ENCODE peak calls at places on chromosome 10, in ten cellular contexts. F is hippocampal formation; G is left ventricle myocardium inferior; Z is tibial artery; U is AG09309; C is activated CD4-positive, alpha-beta T cell treated with anti-CD3 and anti-CD28 coated beads, Interleukin-2, amount 50 U/mL, for 48 hours; Q is iris pigment epithelial cell; H is cardiac muscle cell; P is H7; T is T-cell. M is an unnamed sample.
A peak's percentile ranks its signal among the peaks of the same experiment; 100 is the strongest.

GRCh38 chr10:104680467-104681401 is 39.6 kb downstream of the SORCS3 start:
- DNase-seq in F (peak; percentile 51), G (no peak), Z (no peak), U (no peak), C (no peak), Q (peak; percentile 4), H (no peak), P (peak; percentile 78), T (no peak), M (no peak)

GRCh38 chr10:88181902-88182671 is 318.7 kb downstream of the PTEN start:
- DNase-seq in F (no peak), G (no peak), Z (no peak), U (no peak), C (no peak), Q (no peak), H (no peak), P (no peak), T (no peak), M (no peak)

GRCh38 chr10:30039567-30039966 is 19.8 kb downstream of the JCAD start:
- DNase-seq in F (no peak), G (no peak), Z (no peak), U (no peak), C (no peak), Q (no peak), H (no peak), P (no peak), T (no peak), M (no peak)

GRCh38 chr10:125556884-125557283 is 126.1 kb downstream of the TEX36 start:
- DNase-seq in F (no peak), G (no peak), Z (no peak), U (no peak), C (no peak), Q (no peak), H (no peak), P (no peak), T (no peak), M (no peak)

GRCh38 chr10:13470270-13470669 is 58.5 kb downstream of the BEND7 start:
- DNase-seq in F (no peak), G (no peak), Z (no peak), U (no peak), C (no peak), Q (no peak), H (peak; percentile 4), P (no peak), T (no peak), M (no peak)

GRCh38 chr10:51733061-51733460 is 33.7 kb upstream of the CSTF2T start:
- DNase-seq in F (no peak), G (no peak), Z (no peak), U (no peak), C (no peak), Q (peak; percentile 7), H (peak; percentile 24), P (no peak), T (no peak), M (no peak)

GRCh38 chr10:88858493-88858892 is 6.8 kb upstream of the ANKRD22 start:
- DNase-seq in F (no peak), G (no peak), Z (no peak), U (no peak), C (no peak), Q (no peak), H (no peak), P (no peak), T (no peak), M (no peak)

GRCh38 chr10:79367421-79368189 is 20.3 kb downstream of the PPIF start:
- DNase-seq in F (no peak), G (no peak), Z (no peak), U (no peak), C (no peak), Q (peak; percentile 65), H (peak; percentile 52), P (no peak), T (no peak), M (no peak)

GRCh38 chr10:12834116-12834515 is 167.4 kb downstream of the CCDC3 start:
- DNase-seq in F (no peak), G (no peak), Z (no peak), U (no peak), C (no peak), Q (no peak), H (no peak), P (no peak), T (no peak), M (no peak)

GRCh38 chr10:79102056-79102874 is 33.5 kb downstream of the ZMIZ1 start:
- DNase-seq in F (no peak), G (peak; percentile 65), Z (peak; percentile 80), U (no peak), C (no peak), Q (peak; percentile 38), H (peak; percentile 34), P (peak; percentile 82), T (no peak), M (peak; percentile 82)

GRCh38 chr10:46106410-46107255 is 60.6 kb upstream of the MSMB start:
- DNase-seq in F (peak; percentile 61), G (peak; percentile 73), Z (peak; percentile 58), U (no peak), C (peak; percentile 66), Q (peak; percentile 50), H (peak; percentile 77), P (peak; percentile 77), T (no peak), M (peak; percentile 61)

GRCh38 chr10:124156524-124157225 is 63.3 kb upstream of the CHST15 start:
- DNase-seq in F (no peak), G (peak; percentile 29), Z (no peak), U (no peak), C (no peak), Q (no peak), H (peak; percentile 59), P (peak; percentile 84), T (no peak), M (no peak)

GRCh38 chr10:52146766-52147165 is 167.3 kb upstream of the DKK1 start:
- DNase-seq in F (no peak), G (no peak), Z (no peak), U (peak; percentile 4), C (no peak), Q (no peak), H (no peak), P (no peak), T (no peak), M (no peak)

GRCh38 chr10:50575477-50576244 is 48.1 kb downstream of the SGMS1 start:
- DNase-seq in F (no peak), G (no peak), Z (no peak), U (no peak), C (no peak), Q (no peak), H (no peak), P (no peak), T (no peak), M (no peak)

GRCh38 chr10:114313139-114313538 is 74.1 kb downstream of the VWA2 start:
- DNase-seq in F (no peak), G (no peak), Z (no peak), U (no peak), C (no peak), Q (no peak), H (no peak), P (no peak), T (no peak), M (no peak)

M was measured in ureter.